ENCODE peak calls at places on chromosomes 5 and 9, in seven cellular contexts. One of them, this sample, is unnamed.

GRCh38 chr9:34654317-34655083 is 2.5 kb downstream of the IL11RA start:
- DNase-seq in upper lobe of right lung: no peak
- DNase-seq in mucosa of descending colon: peak
- DNase-seq in stomach: peak
- DNase-seq in AG04450: no peak
- DNase-seq in sigmoid colon: peak
- DNase-seq in AG04449: no peak
- DNase-seq in this sample: no peak

GRCh38 chr5:126599499-126599898 is 1.2 kb upstream of the PHAX start:
- DNase-seq in upper lobe of right lung: no peak
- DNase-seq in mucosa of descending colon: peak
- DNase-seq in stomach: no peak
- DNase-seq in AG04450: no peak
- DNase-seq in sigmoid colon: no peak
- DNase-seq in AG04449: no peak
- DNase-seq in this sample: no peak

GRCh38 chr5:137916923-137917322 is 27.7 kb downstream of the PKD2L2 start:
- DNase-seq in upper lobe of right lung: no peak
- DNase-seq in mucosa of descending colon: no peak
- DNase-seq in stomach: no peak
- DNase-seq in AG04450: no peak
- DNase-seq in sigmoid colon: no peak
- DNase-seq in AG04449: no peak
- DNase-seq in this sample: no peak

GRCh38 chr5:122153230-122153629 is 23.9 kb downstream of the ZNF474 start:
- DNase-seq in upper lobe of right lung: no peak
- DNase-seq in mucosa of descending colon: no peak
- DNase-seq in stomach: no peak
- DNase-seq in AG04450: peak
- DNase-seq in sigmoid colon: no peak
- DNase-seq in AG04449: peak
- DNase-seq in this sample: no peak

GRCh38 chr5:17831279-17831678 is 197.0 kb downstream of the TAF11L14 start:
- DNase-seq in upper lobe of right lung: no peak
- DNase-seq in mucosa of descending colon: no peak
- DNase-seq in stomach: no peak
- DNase-seq in AG04450: no peak
- DNase-seq in sigmoid colon: no peak
- DNase-seq in AG04449: no peak
- DNase-seq in this sample: no peak

GRCh38 chr5:53041071-53041692 is 52.0 kb downstream of the ITGA2 start:
- DNase-seq in upper lobe of right lung: no peak
- DNase-seq in mucosa of descending colon: no peak
- DNase-seq in stomach: no peak
- DNase-seq in AG04450: no peak
- DNase-seq in sigmoid colon: no peak
- DNase-seq in AG04449: no peak
- DNase-seq in this sample: no peak

GRCh38 chr9:126146254-126147145 is 180.1 kb upstream of the MVB12B start:
- DNase-seq in upper lobe of right lung: peak
- DNase-seq in mucosa of descending colon: no peak
- DNase-seq in stomach: peak
- DNase-seq in AG04450: no peak
- DNase-seq in sigmoid colon: no peak
- DNase-seq in AG04449: no peak
- DNase-seq in this sample: no peak

GRCh38 chr5:92505925-92506324 is 1075.1 kb downstream of the NR2F1-AS1 start:
- DNase-seq in upper lobe of right lung: no peak
- DNase-seq in mucosa of descending colon: no peak
- DNase-seq in stomach: no peak
- DNase-seq in AG04450: no peak
- DNase-seq in sigmoid colon: no peak
- DNase-seq in AG04449: no peak
- DNase-seq in this sample: no peak

GRCh38 chr5:2916076-2916682 is 164.7 kb upstream of the IRX2 start:
- DNase-seq in upper lobe of right lung: no peak
- DNase-seq in mucosa of descending colon: no peak
- DNase-seq in stomach: no peak
- DNase-seq in AG04450: no peak
- DNase-seq in sigmoid colon: no peak
- DNase-seq in AG04449: no peak
- DNase-seq in this sample: no peak

GRCh38 chr9:119951090-119951489 is 581.9 kb upstream of the BRINP1 start:
- DNase-seq in upper lobe of right lung: no peak
- DNase-seq in mucosa of descending colon: no peak
- DNase-seq in stomach: no peak
- DNase-seq in AG04450: no peak
- DNase-seq in sigmoid colon: no peak
- DNase-seq in AG04449: peak
- DNase-seq in this sample: no peak

GRCh38 chr5:136016945-136017530 is 11.8 kb upstream of the TGFBI start:
- DNase-seq in upper lobe of right lung: no peak
- DNase-seq in mucosa of descending colon: no peak
- DNase-seq in stomach: no peak
- DNase-seq in AG04450: no peak
- DNase-seq in sigmoid colon: peak
- DNase-seq in AG04449: no peak
- DNase-seq in this sample: peak

GRCh38 chr9:28032178-28032532 is 458.9 kb upstream of the C9orf72 start:
- DNase-seq in upper lobe of right lung: no peak
- DNase-seq in mucosa of descending colon: no peak
- DNase-seq in stomach: no peak
- DNase-seq in AG04450: no peak
- DNase-seq in sigmoid colon: no peak
- DNase-seq in AG04449: no peak
- DNase-seq in this sample: no peak

GRCh38 chr5:73378070-73378469 is 70.5 kb downstream of the FOXD1 start:
- DNase-seq in upper lobe of right lung: no peak
- DNase-seq in mucosa of descending colon: no peak
- DNase-seq in stomach: no peak
- DNase-seq in AG04450: no peak
- DNase-seq in sigmoid colon: no peak
- DNase-seq in AG04449: no peak
- DNase-seq in this sample: no peak

GRCh38 chr5:141839015-141839513 is 39.1 kb downstream of the PCDH1 start:
- DNase-seq in upper lobe of right lung: no peak
- DNase-seq in mucosa of descending colon: no peak
- DNase-seq in stomach: no peak
- DNase-seq in AG04450: no peak
- DNase-seq in sigmoid colon: no peak
- DNase-seq in AG04449: no peak
- DNase-seq in this sample: no peak

DNA sequence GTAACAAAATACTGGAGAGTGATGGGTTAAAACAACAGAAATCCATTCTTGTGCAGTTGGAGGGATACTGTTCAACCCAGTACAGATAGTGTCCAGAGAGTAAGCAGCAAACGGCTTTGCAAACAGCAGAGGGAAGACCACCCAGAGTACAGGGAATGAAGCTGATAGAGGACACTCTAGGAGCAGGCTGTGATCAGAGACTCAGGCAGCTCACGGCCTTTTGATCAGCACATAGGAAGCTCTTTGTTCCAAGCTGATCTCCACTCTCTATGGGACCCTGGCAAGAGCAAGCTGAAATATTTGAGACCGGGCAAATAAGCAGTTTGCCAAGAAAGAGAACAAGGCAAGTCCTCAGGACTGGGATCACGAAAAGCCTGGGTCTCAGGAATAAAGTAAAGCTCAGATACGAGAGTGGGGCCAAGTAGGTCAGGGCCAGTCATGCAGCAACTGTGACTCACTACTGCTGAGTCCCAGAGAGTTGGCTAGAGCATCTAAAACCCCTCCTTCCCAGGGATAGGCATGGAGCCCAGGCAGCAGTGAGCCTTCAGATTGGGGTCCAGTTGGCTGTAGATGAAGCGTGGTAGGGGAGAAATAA is 52.4 kb downstream of the MELK start:
- DNase-seq in upper lobe of right lung: no peak
- DNase-seq in mucosa of descending colon: no peak
- DNase-seq in stomach: no peak
- DNase-seq in AG04450: peak
- DNase-seq in sigmoid colon: peak
- DNase-seq in AG04449: peak
- DNase-seq in this sample: peak
- TF ChIP-seq CTCF in upper lobe of right lung: no peak
- TF ChIP-seq CTCF in mucosa of descending colon: no peak
- TF ChIP-seq CTCF in stomach: no peak
- TF ChIP-seq CTCF in AG04450: no peak
- TF ChIP-seq CTCF in sigmoid colon: no peak
- TF ChIP-seq CTCF in AG04449: no peak
- TF ChIP-seq CTCF in this sample: no peak

GRCh38 chr5:13217636-13218035 is 726.9 kb downstream of the DNAH5 start:
- DNase-seq in upper lobe of right lung: no peak
- DNase-seq in mucosa of descending colon: no peak
- DNase-seq in stomach: no peak
- DNase-seq in AG04450: no peak
- DNase-seq in sigmoid colon: no peak
- DNase-seq in AG04449: no peak
- DNase-seq in this sample: no peak
- H3K4me3 ChIP-seq in upper lobe of right lung: no peak
- H3K4me3 ChIP-seq in mucosa of descending colon: no peak
- H3K4me3 ChIP-seq in stomach: no peak
- H3K4me3 ChIP-seq in AG04450: no peak
- H3K4me3 ChIP-seq in sigmoid colon: no peak
- H3K4me3 ChIP-seq in AG04449: no peak
- H3K4me3 ChIP-seq in this sample: no peak

GRCh38 chr9:136726631-136727191 is 14.3 kb downstream of the DIPK1B start:
- DNase-seq in upper lobe of right lung: no peak
- DNase-seq in mucosa of descending colon: no peak
- DNase-seq in stomach: no peak
- DNase-seq in AG04450: no peak
- DNase-seq in sigmoid colon: no peak
- DNase-seq in AG04449: no peak
- DNase-seq in this sample: no peak
- TF ChIP-seq CTCF in upper lobe of right lung: peak
- TF ChIP-seq CTCF in mucosa of descending colon: no peak
- TF ChIP-seq CTCF in stomach: no peak
- TF ChIP-seq CTCF in AG04450: peak
- TF ChIP-seq CTCF in sigmoid colon: no peak
- TF ChIP-seq CTCF in AG04449: peak
- TF ChIP-seq CTCF in this sample: peak

GRCh38 chr5:172643392-172643871 is 2.4 kb downstream of the NEURL1B start:
- DNase-seq in upper lobe of right lung: peak
- DNase-seq in mucosa of descending colon: peak
- DNase-seq in stomach: no peak
- DNase-seq in AG04450: no peak
- DNase-seq in sigmoid colon: no peak
- DNase-seq in AG04449: no peak
- DNase-seq in this sample: no peak
- H3K4me3 ChIP-seq in upper lobe of right lung: peak
- H3K4me3 ChIP-seq in mucosa of descending colon: no peak
- H3K4me3 ChIP-seq in stomach: peak
- H3K4me3 ChIP-seq in AG04450: no peak
- H3K4me3 ChIP-seq in sigmoid colon: peak
- H3K4me3 ChIP-seq in AG04449: no peak
- H3K4me3 ChIP-seq in this sample: no peak

DNA sequence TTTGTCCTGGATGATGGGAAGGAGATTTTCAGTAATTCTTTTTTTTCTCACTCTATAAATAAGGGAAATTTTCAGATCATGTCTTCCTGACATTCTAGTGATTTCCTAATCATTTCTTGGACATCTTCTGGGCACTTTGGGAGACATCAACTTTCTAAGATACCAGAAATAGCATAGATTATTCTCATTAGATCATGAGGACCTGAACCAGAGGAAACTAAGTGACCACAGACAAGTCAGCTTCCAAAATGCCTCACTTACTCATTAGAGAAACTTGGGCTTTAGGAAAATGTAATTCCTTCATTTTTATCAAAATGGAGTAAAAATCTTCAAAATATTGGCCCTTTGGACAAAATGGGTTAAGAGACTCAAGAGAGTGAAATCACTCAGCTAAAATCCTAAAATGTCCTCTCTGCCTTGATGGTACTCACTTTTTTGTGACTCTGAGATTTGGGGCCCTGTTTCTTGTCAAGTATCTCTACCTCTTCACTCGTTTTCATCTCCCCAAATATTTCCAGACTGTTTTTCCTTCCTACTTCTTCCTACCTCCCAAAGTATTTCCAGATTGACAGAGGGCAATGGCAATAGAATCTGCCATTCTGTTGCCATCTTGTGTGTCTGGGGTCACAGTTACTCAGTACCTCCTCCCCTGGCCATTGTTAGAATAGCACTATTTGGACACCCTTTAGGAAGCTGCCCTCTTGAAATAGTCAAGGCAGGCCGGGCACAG is 194.5 kb downstream of the NR3C1 start:
- DNase-seq in upper lobe of right lung: no peak
- DNase-seq in mucosa of descending colon: no peak
- DNase-seq in stomach: no peak
- DNase-seq in AG04450: no peak
- DNase-seq in sigmoid colon: no peak
- DNase-seq in AG04449: peak
- DNase-seq in this sample: no peak
- TF ChIP-seq CTCF in upper lobe of right lung: no peak
- TF ChIP-seq CTCF in mucosa of descending colon: no peak
- TF ChIP-seq CTCF in stomach: no peak
- TF ChIP-seq CTCF in AG04450: peak
- TF ChIP-seq CTCF in sigmoid colon: no peak
- TF ChIP-seq CTCF in AG04449: no peak
- TF ChIP-seq CTCF in this sample: peak

DNA sequence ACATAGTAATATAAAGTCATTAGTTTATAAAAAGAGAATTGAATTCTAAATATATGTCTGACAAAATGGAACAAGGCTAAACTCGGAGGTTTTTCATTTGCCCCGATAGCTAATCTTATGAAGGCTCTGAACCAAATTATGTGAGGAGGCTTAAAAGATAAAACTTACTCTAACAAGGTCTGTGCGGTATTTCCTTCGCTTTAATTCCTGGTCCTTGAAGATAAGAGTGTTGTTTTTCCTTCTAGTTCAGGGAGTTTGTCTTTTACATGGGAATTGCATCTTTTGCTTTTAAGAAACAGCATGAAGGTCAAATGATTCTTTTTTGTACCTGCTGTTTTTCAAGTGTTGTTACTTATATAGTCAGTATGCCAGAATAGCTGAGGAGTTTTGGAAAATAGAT is 68.2 kb downstream of the UBE2QL1 start:
- DNase-seq in upper lobe of right lung: no peak
- DNase-seq in mucosa of descending colon: no peak
- DNase-seq in stomach: no peak
- DNase-seq in AG04450: no peak
- DNase-seq in sigmoid colon: no peak
- DNase-seq in AG04449: no peak
- DNase-seq in this sample: no peak
- H3K4me3 ChIP-seq in upper lobe of right lung: no peak
- H3K4me3 ChIP-seq in mucosa of descending colon: no peak
- H3K4me3 ChIP-seq in stomach: no peak
- H3K4me3 ChIP-seq in AG04450: no peak
- H3K4me3 ChIP-seq in sigmoid colon: no peak
- H3K4me3 ChIP-seq in AG04449: no peak
- H3K4me3 ChIP-seq in this sample: no peak

DNA sequence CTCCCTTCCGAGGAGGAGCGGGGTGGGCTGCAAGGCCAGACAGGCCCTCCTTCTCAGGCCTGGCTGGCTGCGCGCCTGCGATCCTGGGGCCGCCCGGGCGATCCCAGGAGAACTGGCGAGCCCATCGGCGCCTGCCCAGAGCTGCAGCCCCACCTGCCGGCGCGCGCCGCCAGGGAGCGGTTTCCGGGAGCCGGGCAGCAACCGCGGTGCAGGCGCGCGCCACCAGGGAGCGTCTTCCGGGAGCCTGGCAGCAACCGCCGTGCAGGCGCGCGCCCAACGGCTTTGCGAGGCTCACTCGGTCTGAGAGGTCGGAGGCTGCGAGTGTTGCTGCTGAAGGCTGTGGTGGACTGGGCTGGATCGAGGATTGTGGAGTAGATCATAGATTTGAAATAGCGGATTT is 668.7 kb downstream of the SPATA31A6 start:
- DNase-seq in upper lobe of right lung: peak
- DNase-seq in mucosa of descending colon: peak
- DNase-seq in stomach: no peak
- DNase-seq in AG04450: no peak
- DNase-seq in sigmoid colon: no peak
- DNase-seq in AG04449: no peak
- DNase-seq in this sample: peak
- TF ChIP-seq CTCF in upper lobe of right lung: peak
- TF ChIP-seq CTCF in mucosa of descending colon: no peak
- TF ChIP-seq CTCF in stomach: no peak
- TF ChIP-seq CTCF in AG04450: no peak
- TF ChIP-seq CTCF in sigmoid colon: no peak
- TF ChIP-seq CTCF in AG04449: peak
- TF ChIP-seq CTCF in this sample: peak

This sample was measured in epithelial cell of proximal tubule.